ENCODE peak calls at places on chromosomes 12 and 14, in four cellular contexts. One of them, this sample, is unnamed.

GRCh38 chr12:8950702-8951478 is 1.4 kb upstream of the M6PR start:
- DNase-seq in kidney epithelial cell: no peak
- DNase-seq in AG10803: no peak
- DNase-seq in CD8-positive, alpha-beta T cell: no peak
- DNase-seq in this sample: no peak

GRCh38 chr12:58425481-58426392 is 484.4 kb downstream of the ATP23 start:
- DNase-seq in kidney epithelial cell: peak; percentile 96
- DNase-seq in AG10803: peak; percentile 96
- DNase-seq in CD8-positive, alpha-beta T cell: no peak
- DNase-seq in this sample: peak; percentile 94

GRCh38 chr14:88032373-88032772 is 27.4 kb downstream of the GPR65 start:
- DNase-seq in kidney epithelial cell: no peak
- DNase-seq in AG10803: no peak
- DNase-seq in CD8-positive, alpha-beta T cell: no peak
- DNase-seq in this sample: no peak

GRCh38 chr12:108702534-108702933 is 28.8 kb downstream of the CORO1C start:
- DNase-seq in kidney epithelial cell: no peak
- DNase-seq in AG10803: no peak
- DNase-seq in CD8-positive, alpha-beta T cell: no peak
- DNase-seq in this sample: no peak

GRCh38 chr12:50642755-50643154 is 121.1 kb upstream of the ATF1 start:
- DNase-seq in kidney epithelial cell: no peak
- DNase-seq in AG10803: no peak
- DNase-seq in CD8-positive, alpha-beta T cell: no peak
- DNase-seq in this sample: no peak

GRCh38 chr14:31243860-31244259 is 36.3 kb upstream of the HECTD1 start:
- DNase-seq in kidney epithelial cell: peak; percentile 47
- DNase-seq in AG10803: no peak
- DNase-seq in CD8-positive, alpha-beta T cell: no peak
- DNase-seq in this sample: peak; percentile 41

GRCh38 chr14:105330491-105330895 is 15.9 kb downstream of the PACS2 start:
- DNase-seq in kidney epithelial cell: no peak
- DNase-seq in AG10803: peak; percentile 78
- DNase-seq in CD8-positive, alpha-beta T cell: no peak
- DNase-seq in this sample: no peak

GRCh38 chr14:33343016-33343415 is 404.3 kb downstream of the NPAS3 start:
- DNase-seq in kidney epithelial cell: no peak
- DNase-seq in AG10803: peak; percentile 13
- DNase-seq in CD8-positive, alpha-beta T cell: no peak
- DNase-seq in this sample: no peak

GRCh38 chr12:24902521-24903304 is 46.2 kb downstream of the BCAT1 start:
- DNase-seq in kidney epithelial cell: no peak
- DNase-seq in AG10803: peak; percentile 68
- DNase-seq in CD8-positive, alpha-beta T cell: no peak
- DNase-seq in this sample: no peak

GRCh38 chr12:8648598-8649205 is 13.9 kb downstream of the MFAP5 start:
- DNase-seq in kidney epithelial cell: no peak
- DNase-seq in AG10803: no peak
- DNase-seq in CD8-positive, alpha-beta T cell: no peak
- DNase-seq in this sample: no peak

GRCh38 chr12:99984271-99985128 is at the start of gene ANKS1B:
- DNase-seq in kidney epithelial cell: no peak
- DNase-seq in AG10803: peak; percentile 20
- DNase-seq in CD8-positive, alpha-beta T cell: no peak
- DNase-seq in this sample: no peak

GRCh38 chr12:111807232-111807631 is 34.8 kb upstream of the MAPKAPK5 start:
- DNase-seq in kidney epithelial cell: no peak
- DNase-seq in AG10803: no peak
- DNase-seq in CD8-positive, alpha-beta T cell: no peak
- DNase-seq in this sample: no peak

GRCh38 chr14:96001866-96002510 is 37.2 kb upstream of the C14orf132 start:
- DNase-seq in kidney epithelial cell: no peak
- DNase-seq in AG10803: peak; percentile 44
- DNase-seq in CD8-positive, alpha-beta T cell: no peak
- DNase-seq in this sample: no peak

GRCh38 chr12:42706331-42706730 is 116.8 kb upstream of the PRICKLE1 start:
- DNase-seq in kidney epithelial cell: no peak
- DNase-seq in AG10803: peak; percentile 41
- DNase-seq in CD8-positive, alpha-beta T cell: no peak
- DNase-seq in this sample: no peak

GRCh38 chr14:22646570-22647254 is 2.6 kb upstream of the OR6J1 start:
- DNase-seq in kidney epithelial cell: no peak
- DNase-seq in AG10803: peak; percentile 89
- DNase-seq in CD8-positive, alpha-beta T cell: no peak
- DNase-seq in this sample: no peak

GRCh38 chr12:12992418-12993175 is 7.5 kb downstream of the HEBP1 start:
- DNase-seq in kidney epithelial cell: peak; percentile 86
- DNase-seq in AG10803: peak; percentile 93
- DNase-seq in CD8-positive, alpha-beta T cell: no peak
- DNase-seq in this sample: peak; percentile 74
- H3K4me3 ChIP-seq in kidney epithelial cell: no peak overlapping the region
- H3K4me3 ChIP-seq in AG10803: peak overlapping the region; percentile 49
- H3K4me3 ChIP-seq in CD8-positive, alpha-beta T cell: no peak overlapping the region
- H3K4me3 ChIP-seq in this sample: peak overlapping the region; percentile 16

DNA sequence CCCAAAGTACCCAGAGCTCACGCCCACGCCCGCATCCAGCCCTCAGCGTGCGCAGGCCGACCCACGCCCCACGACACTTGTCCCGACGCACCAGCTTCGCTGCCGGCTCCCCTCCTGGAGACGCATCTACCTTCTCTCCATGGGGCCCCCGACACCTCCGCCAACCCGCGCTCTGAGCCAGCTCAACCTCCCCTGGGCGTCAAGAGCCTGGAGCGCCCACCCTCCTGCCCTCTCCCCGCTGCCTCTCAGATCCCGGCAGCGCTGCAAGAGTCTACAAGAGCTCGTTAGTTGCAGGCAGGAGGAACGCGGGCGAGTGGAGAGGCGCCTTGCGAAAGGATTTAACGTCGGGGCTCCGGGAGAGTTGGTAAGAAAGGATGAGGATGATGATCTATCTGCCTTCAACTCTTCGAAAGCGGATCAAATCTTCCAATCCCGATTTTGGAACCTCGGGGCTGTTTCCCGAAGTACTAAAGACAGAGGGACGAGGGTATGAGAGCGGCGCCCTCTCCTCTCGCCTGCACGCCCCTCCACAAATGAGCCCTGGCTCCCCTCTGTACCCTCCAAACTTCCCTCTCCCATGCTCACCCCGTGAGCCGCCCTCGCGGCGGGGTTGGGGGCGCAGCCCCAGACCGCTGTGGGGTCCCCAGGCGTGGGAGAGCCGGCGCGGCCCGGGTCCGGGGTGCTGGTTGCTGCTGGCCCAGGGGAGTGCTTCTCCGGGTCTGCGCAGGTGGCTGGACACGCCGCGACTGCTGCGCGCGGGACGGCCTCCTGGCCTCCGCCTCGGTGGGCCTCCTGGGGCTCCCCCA is 968 bp downstream of the LTBP2 start:
- DNase-seq in kidney epithelial cell: no peak
- DNase-seq in AG10803: peak; percentile 51
- DNase-seq in CD8-positive, alpha-beta T cell: no peak
- DNase-seq in this sample: no peak
- H3K4me3 ChIP-seq in kidney epithelial cell: peak overlapping the region; percentile 60
- H3K4me3 ChIP-seq in AG10803: peak overlapping the region; percentile 76
- H3K4me3 ChIP-seq in CD8-positive, alpha-beta T cell: peak overlapping the region; percentile 79
- H3K4me3 ChIP-seq in this sample: peak overlapping the region; percentile 75

GRCh38 chr12:104467346-104467837 is 10.6 kb downstream of the CHST11 start:
- DNase-seq in kidney epithelial cell: no peak
- DNase-seq in AG10803: no peak
- DNase-seq in CD8-positive, alpha-beta T cell: no peak
- DNase-seq in this sample: no peak
- H3K4me3 ChIP-seq in kidney epithelial cell: no peak overlapping the region
- H3K4me3 ChIP-seq in AG10803: no peak overlapping the region
- H3K4me3 ChIP-seq in CD8-positive, alpha-beta T cell: no peak overlapping the region
- H3K4me3 ChIP-seq in this sample: no peak overlapping the region

DNA sequence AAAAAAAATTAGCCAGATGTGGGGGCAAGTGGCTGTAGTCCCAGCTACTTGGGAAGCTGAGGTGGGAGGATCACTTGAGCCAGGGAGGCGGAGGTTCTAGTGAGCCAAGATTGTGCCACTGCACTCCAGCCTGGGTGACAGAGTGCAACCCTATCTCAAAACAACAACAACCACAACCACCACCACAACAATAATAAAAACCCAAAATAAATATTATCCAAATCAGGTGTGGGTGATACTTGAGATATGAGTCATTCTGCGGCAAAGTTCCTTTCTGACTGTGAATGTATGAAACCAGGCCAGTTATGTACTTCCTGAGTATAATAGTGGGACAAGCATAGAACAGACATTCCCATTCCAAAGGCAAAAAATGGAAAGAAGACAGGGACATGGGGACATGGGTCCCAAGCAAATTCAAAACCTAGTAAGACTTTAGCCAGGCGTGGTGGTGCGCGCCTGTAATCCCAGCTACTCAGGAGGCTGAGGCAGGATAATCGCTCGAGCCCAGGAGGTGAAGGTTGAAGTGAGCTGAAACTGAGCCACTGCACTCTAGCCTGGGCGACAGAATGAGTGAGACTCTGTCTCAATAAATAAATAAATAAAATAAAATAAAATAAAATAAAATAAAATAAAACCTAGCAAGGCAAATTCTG is 9.7 kb upstream of the ERC1 start:
- DNase-seq in kidney epithelial cell: no peak
- DNase-seq in AG10803: no peak
- DNase-seq in CD8-positive, alpha-beta T cell: no peak
- DNase-seq in this sample: no peak
- H3K4me3 ChIP-seq in kidney epithelial cell: no peak overlapping the region
- H3K4me3 ChIP-seq in AG10803: no peak overlapping the region
- H3K4me3 ChIP-seq in CD8-positive, alpha-beta T cell: no peak overlapping the region
- H3K4me3 ChIP-seq in this sample: no peak overlapping the region

GRCh38 chr12:107525063-107525718 is 160.4 kb upstream of the PWP1 start:
- DNase-seq in kidney epithelial cell: no peak
- DNase-seq in AG10803: no peak
- DNase-seq in CD8-positive, alpha-beta T cell: no peak
- DNase-seq in this sample: no peak

GRCh38 chr12:107525719-107526554 is 159.7 kb upstream of the PWP1 start:
- DNase-seq in kidney epithelial cell: no peak
- DNase-seq in AG10803: no peak
- DNase-seq in CD8-positive, alpha-beta T cell: no peak
- DNase-seq in this sample: no peak

GRCh38 chr12:107522692-107523477 is 162.7 kb upstream of the PWP1 start:
- DNase-seq in kidney epithelial cell: no peak
- DNase-seq in AG10803: no peak
- DNase-seq in CD8-positive, alpha-beta T cell: no peak
- DNase-seq in this sample: no peak

GRCh38 chr12:107521826-107522355 is 163.7 kb upstream of the PWP1 start:
- DNase-seq in kidney epithelial cell: no peak
- DNase-seq in AG10803: no peak
- DNase-seq in CD8-positive, alpha-beta T cell: no peak
- DNase-seq in this sample: no peak

DNA sequence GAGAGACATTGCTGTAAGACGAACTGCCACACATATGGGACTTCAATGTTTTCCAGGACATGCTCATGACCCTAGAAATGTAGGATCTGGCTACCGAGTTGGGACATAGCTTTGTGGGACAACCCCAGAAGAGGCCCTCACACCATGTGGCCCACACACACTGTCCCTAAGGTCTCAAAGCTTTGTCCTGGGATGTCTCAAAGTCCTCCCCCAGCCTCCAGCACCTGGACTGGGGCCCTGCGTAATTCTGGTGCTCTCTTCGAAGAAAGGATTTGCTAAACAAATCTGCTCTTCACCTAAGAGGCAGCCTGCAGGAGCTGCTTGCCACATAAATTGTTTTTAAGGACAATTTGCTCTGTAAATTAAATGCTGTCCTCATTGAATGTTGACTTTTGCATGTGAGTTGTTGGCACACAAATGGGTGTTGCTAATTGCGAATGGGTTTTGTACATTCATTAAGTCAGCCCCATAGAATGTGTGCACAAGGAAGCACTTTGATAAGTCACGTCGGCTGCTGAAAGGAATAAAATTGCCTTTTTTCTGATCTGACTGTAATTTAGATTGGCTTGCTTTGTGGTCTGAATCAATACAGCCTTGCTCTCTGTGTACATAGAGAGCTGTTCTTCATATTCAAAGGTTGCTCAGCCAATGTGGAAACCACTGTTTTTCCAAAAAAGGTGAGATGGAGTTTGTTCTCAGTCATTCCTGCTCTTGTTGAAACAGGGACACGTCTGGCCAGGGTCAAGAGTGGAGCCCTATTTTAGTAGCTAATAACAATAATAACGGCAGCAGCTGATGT is 161.6 kb upstream of the PWP1 start:
- DNase-seq in kidney epithelial cell: no peak
- DNase-seq in AG10803: no peak
- DNase-seq in CD8-positive, alpha-beta T cell: no peak
- DNase-seq in this sample: no peak
- H3K4me3 ChIP-seq in kidney epithelial cell: no peak overlapping the region
- H3K4me3 ChIP-seq in AG10803: no peak overlapping the region
- H3K4me3 ChIP-seq in CD8-positive, alpha-beta T cell: no peak overlapping the region
- H3K4me3 ChIP-seq in this sample: no peak overlapping the region

GRCh38 chr12:104634044-104634443 is 177.3 kb downstream of the CHST11 start:
- DNase-seq in kidney epithelial cell: no peak
- DNase-seq in AG10803: no peak
- DNase-seq in CD8-positive, alpha-beta T cell: no peak
- DNase-seq in this sample: no peak

GRCh38 chr12:104636496-104636895 is 179.7 kb downstream of the CHST11 start:
- DNase-seq in kidney epithelial cell: no peak
- DNase-seq in AG10803: no peak
- DNase-seq in CD8-positive, alpha-beta T cell: no peak
- DNase-seq in this sample: no peak

GRCh38 chr12:104635944-104636343 is 179.2 kb downstream of the CHST11 start:
- DNase-seq in kidney epithelial cell: no peak
- DNase-seq in AG10803: no peak
- DNase-seq in CD8-positive, alpha-beta T cell: no peak
- DNase-seq in this sample: no peak

GRCh38 chr12:104632724-104633181 is 176.0 kb downstream of the CHST11 start:
- DNase-seq in kidney epithelial cell: no peak
- DNase-seq in AG10803: peak; percentile 80
- DNase-seq in CD8-positive, alpha-beta T cell: no peak
- DNase-seq in this sample: no peak

GRCh38 chr12:104634852-104635251 is 178.1 kb downstream of the CHST11 start:
- DNase-seq in kidney epithelial cell: no peak
- DNase-seq in AG10803: no peak
- DNase-seq in CD8-positive, alpha-beta T cell: no peak
- DNase-seq in this sample: no peak
- H3K4me3 ChIP-seq in kidney epithelial cell: no peak overlapping the region
- H3K4me3 ChIP-seq in AG10803: no peak overlapping the region
- H3K4me3 ChIP-seq in CD8-positive, alpha-beta T cell: no peak overlapping the region
- H3K4me3 ChIP-seq in this sample: no peak overlapping the region

GRCh38 chr14:91373591-91374245 is 43.9 kb downstream of the CCDC88C start:
- DNase-seq in kidney epithelial cell: no peak
- DNase-seq in AG10803: no peak
- DNase-seq in CD8-positive, alpha-beta T cell: no peak
- DNase-seq in this sample: no peak
- H3K4me3 ChIP-seq in kidney epithelial cell: no peak overlapping the region
- H3K4me3 ChIP-seq in AG10803: no peak overlapping the region
- H3K4me3 ChIP-seq in CD8-positive, alpha-beta T cell: peak overlapping the region; percentile 58
- H3K4me3 ChIP-seq in this sample: no peak overlapping the region

GRCh38 chr14:106845286-106846087 is 1319.1 kb downstream of the TMEM121 start:
- DNase-seq in kidney epithelial cell: peak; percentile 79
- DNase-seq in AG10803: no peak
- DNase-seq in CD8-positive, alpha-beta T cell: no peak
- DNase-seq in this sample: peak; percentile 85
- H3K4me3 ChIP-seq in kidney epithelial cell: peak overlapping the region; percentile 43
- H3K4me3 ChIP-seq in AG10803: no peak overlapping the region
- H3K4me3 ChIP-seq in CD8-positive, alpha-beta T cell: peak overlapping the region; percentile 89
- H3K4me3 ChIP-seq in this sample: peak overlapping the region; percentile 68

GRCh38 chr14:104115691-104116543 is 22.5 kb upstream of the KIF26A start:
- DNase-seq in kidney epithelial cell: no peak
- DNase-seq in AG10803: no peak
- DNase-seq in CD8-positive, alpha-beta T cell: no peak
- DNase-seq in this sample: no peak
- H3K4me3 ChIP-seq in kidney epithelial cell: peak overlapping the region; percentile 19
- H3K4me3 ChIP-seq in AG10803: peak overlapping the region; percentile 8
- H3K4me3 ChIP-seq in CD8-positive, alpha-beta T cell: no peak overlapping the region
- H3K4me3 ChIP-seq in this sample: peak overlapping the region; percentile 42

This sample was measured in epithelial cell of proximal tubule.